ENCODE peak calls at places on chromosomes 11 and 22, in nine cellular contexts. W is HCT116, H is GM23338, P is A549, U is HepG2, S is SK-N-SH, V is Panc1, Z is GM12878, X is K562. L is an unnamed sample.

GRCh38 chr22:38882480-38882879 is 10.5 kb upstream of the CBX6 start:
- DNase-seq in W (no peak), H (no peak), P (no peak), U (no peak), S (no peak), V (no peak), Z (no peak), X (no peak), L (no peak)

GRCh38 chr22:25167082-25167481 is 32.6 kb upstream of the CRYBB3 start:
- DNase-seq in W (peak; percentile 12), H (no peak), P (no peak), U (no peak), S (no peak), V (peak; percentile 62), Z (no peak), X (no peak), L (no peak)

GRCh38 chr22:23263651-23264555 is 83.6 kb downstream of the BCR start:
- DNase-seq in W (no peak), H (no peak), P (no peak), U (no peak), S (no peak), V (no peak), Z (no peak), X (peak; percentile 58), L (peak; percentile 93)

GRCh38 chr22:22616636-22617035 is 27.8 kb upstream of the GGTLC2 start:
- DNase-seq in W (no peak), H (no peak), P (peak; percentile 7), U (no peak), S (no peak), V (no peak), Z (peak; percentile 61), X (peak; percentile 40), L (no peak)

GRCh38 chr11:82902086-82902485 is 550 bp downstream of the DDIAS start:
- DNase-seq in W (no peak), H (no peak), P (no peak), U (no peak), S (no peak), V (no peak), Z (no peak), X (peak; percentile 47), L (peak; percentile 1)

GRCh38 chr11:12631651-12632050 is 42.6 kb upstream of the TEAD1 start:
- DNase-seq in W (no peak), H (no peak), P (no peak), U (no peak), S (no peak), V (no peak), Z (no peak), X (no peak), L (no peak)

GRCh38 chr11:2537896-2538855 is 93.4 kb downstream of the KCNQ1 start:
- DNase-seq in W (no peak), H (no peak), P (no peak), U (no peak), S (no peak), V (no peak), Z (no peak), X (no peak), L (no peak)

GRCh38 chr22:44773082-44773481 is 20.7 kb downstream of the ARHGAP8 start:
- DNase-seq in W (no peak), H (no peak), P (no peak), U (no peak), S (no peak), V (no peak), Z (no peak), X (no peak), L (no peak)

GRCh38 chr11:19988598-19988997 is 171.7 kb downstream of the DBX1 start:
- DNase-seq in W (peak; percentile 13), H (peak; percentile 83), P (no peak), U (no peak), S (no peak), V (no peak), Z (no peak), X (no peak), L (no peak)

GRCh38 chr11:116732740-116733385 is 39.9 kb downstream of the BUD13 start:
- DNase-seq in W (peak; percentile 45), H (peak; percentile 96), P (peak; percentile 67), U (peak; percentile 43), S (peak; percentile 86), V (peak; percentile 69), Z (peak; percentile 20), X (peak; percentile 84), L (peak; percentile 65)

GRCh38 chr11:19723572-19724342 is 11.1 kb downstream of the NAV2 start:
- DNase-seq in W (peak; percentile 36), H (no peak), P (no peak), U (peak; percentile 12), S (peak; percentile 85), V (no peak), Z (no peak), X (no peak), L (no peak)

GRCh38 chr11:17408641-17409040 is 20.2 kb upstream of the KCNJ11 start:
- DNase-seq in W (no peak), H (no peak), P (no peak), U (no peak), S (no peak), V (no peak), Z (no peak), X (no peak), L (no peak)

GRCh38 chr11:1272531-1272930 is 36.9 kb downstream of the TOLLIP start:
- DNase-seq in W (no peak), H (peak; percentile 31), P (no peak), U (no peak), S (no peak), V (no peak), Z (no peak), X (no peak), L (no peak)
- TF ChIP-seq REST in W (no peak), H (no peak), P (no peak), U (no peak), S (no peak), V (no peak), Z (no peak), X (no peak), L (no peak)

DNA sequence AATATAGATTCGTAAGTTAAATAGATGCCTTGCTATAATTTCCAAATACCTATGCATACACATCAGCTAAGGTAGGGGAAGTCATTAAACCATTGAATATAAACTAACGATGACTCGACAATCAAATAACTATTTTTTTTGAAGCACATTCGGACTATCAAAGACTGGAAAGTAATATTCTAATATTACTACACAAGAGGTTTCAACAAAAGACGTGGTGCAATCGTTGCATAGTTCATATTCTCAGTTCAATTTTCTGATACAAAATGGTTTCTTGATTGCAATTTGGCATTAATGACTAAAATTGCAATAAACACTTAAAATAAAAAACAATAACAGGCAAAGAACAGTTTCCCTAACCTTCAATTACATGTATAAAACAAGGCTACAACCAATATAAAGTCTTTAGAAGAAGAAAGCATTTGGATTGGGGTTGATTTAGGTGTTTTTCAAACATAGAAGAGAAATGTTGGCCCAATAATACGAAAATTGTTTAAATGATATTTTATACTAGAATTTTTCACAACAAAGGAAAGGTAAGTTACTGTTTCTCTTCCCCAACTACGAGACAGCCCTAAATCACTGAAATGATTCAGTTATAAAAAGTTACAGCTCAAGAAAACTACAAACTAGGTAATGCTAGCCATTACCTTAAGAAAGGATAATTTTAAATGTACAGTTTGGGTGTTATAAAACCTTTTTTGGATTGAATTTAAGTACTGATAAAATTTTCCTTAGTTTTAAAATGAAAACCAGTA is 17.6 kb downstream of the BLID start:
- DNase-seq in W (no peak), H (no peak), P (no peak), U (no peak), S (no peak), V (no peak), Z (no peak), X (no peak), L (no peak)
- TF ChIP-seq REST in W (no peak), H (no peak), P (no peak), U (no peak), S (no peak), V (no peak), Z (no peak), X (no peak), L (no peak)

DNA sequence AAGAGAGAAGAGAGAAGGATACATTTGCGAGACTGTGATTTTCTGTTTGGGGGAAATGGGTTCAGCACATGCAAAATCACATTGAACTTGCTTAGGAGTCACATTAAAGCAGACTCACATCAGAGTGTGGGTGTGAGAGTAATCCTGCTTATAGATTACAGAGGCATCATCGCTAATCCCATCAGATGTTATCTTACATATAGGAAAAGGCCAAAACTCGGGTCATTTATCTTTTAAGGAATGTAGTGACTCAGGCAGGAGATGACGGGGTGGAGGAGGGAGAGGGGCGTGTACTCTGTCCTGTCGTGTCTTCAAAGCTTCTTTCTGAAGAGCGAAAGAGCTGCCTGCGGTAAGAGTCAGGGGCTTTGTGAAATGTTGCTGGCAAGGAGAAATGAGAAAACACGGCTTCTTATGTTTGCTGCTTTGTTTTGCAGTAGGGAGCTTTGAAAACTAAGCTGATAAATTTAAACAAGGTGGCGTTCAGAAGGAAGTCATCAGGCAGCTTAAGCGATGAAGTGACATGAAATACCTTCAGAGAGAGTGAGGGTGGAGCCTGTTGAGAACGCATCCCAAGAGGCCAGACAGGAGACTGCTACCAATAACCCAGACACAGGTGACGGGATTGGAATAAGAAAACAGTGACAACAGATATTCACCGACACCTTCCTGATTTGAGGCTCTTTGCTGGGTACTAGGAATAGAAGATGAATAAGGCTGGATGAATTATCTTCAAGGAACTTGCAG is 2.2 kb upstream of the C11orf16 start:
- DNase-seq in W (peak; percentile 53), H (peak; percentile 38), P (no peak), U (peak; percentile 18), S (no peak), V (no peak), Z (no peak), X (no peak), L (no peak)
- TF ChIP-seq REST in W (no peak), H (no peak), P (no peak), U (no peak), S (no peak), V (no peak), Z (no peak), X (no peak), L (no peak)

GRCh38 chr11:48108231-48109045 is 108.2 kb upstream of the OR4B1 start:
- DNase-seq in W (no peak), H (no peak), P (no peak), U (no peak), S (no peak), V (no peak), Z (no peak), X (no peak), L (no peak)

GRCh38 chr11:48109046-48109666 is 107.5 kb upstream of the OR4B1 start:
- DNase-seq in W (peak; percentile 37), H (no peak), P (peak; percentile 71), U (peak; percentile 25), S (no peak), V (no peak), Z (no peak), X (peak; percentile 50), L (peak; percentile 43)

GRCh38 chr11:48114740-48115139 is 101.9 kb upstream of the OR4B1 start:
- DNase-seq in W (no peak), H (no peak), P (no peak), U (no peak), S (no peak), V (no peak), Z (no peak), X (no peak), L (no peak)

GRCh38 chr11:48110509-48110766 is 106.2 kb upstream of the OR4B1 start:
- DNase-seq in W (no peak), H (no peak), P (no peak), U (no peak), S (no peak), V (no peak), Z (no peak), X (no peak), L (no peak)

DNA sequence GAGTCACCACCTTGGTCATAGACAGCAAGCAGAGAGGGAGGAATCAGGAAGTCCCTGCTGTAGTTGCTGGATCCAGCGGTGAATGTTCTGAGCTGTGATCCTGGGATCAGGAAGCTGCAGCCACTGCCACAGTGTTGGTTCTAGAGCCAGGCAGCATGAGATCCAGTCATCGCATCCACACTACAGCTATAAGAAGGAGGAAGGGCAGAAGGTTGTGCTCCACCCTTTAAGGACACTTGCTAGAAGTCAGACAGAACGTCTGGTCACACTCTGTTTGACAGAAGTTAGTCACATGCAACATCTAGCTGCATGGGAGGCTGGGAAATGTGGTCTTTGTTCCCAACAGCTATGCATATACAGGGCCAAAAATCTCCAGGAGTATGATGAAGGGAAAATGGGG is 104.7 kb upstream of the OR4B1 start:
- DNase-seq in W (no peak), H (no peak), P (no peak), U (no peak), S (no peak), V (no peak), Z (no peak), X (no peak), L (no peak)
- TF ChIP-seq REST in W (no peak), H (no peak), P (no peak), U (no peak), S (no peak), V (no peak), Z (no peak), X (no peak), L (no peak)

L was measured in HL-60.